ENCODE peak calls at places on chromosomes 7 and 10, in seven cellular contexts. U is PC-3, V is hepatocyte, T is GM23338, I is MM.1S, D is HCT116, K is GM23248. N is an unnamed sample.

GRCh38 chr10:7826971-7827370 is 8.7 kb downstream of the TAF3 start:
- DNase-seq in D (no peak), T (peak; percentile 41), U (peak; percentile 24), I (no peak), V (peak; percentile 46), K (peak; percentile 34), N (no peak)

GRCh38 chr7:2508327-2509231 is 11.0 kb upstream of the LFNG start:
- DNase-seq in T (no peak), K (peak; percentile 92), V (no peak), I (peak; percentile 65), U (no peak), D (no peak), N (peak; percentile 48)

GRCh38 chr10:25026463-25026862 is 10.1 kb downstream of the THNSL1 start:
- DNase-seq in T (no peak), U (peak; percentile 18), K (no peak), V (no peak), D (no peak), I (peak; percentile 26), N (no peak)

GRCh38 chr7:44289341-44290249 is 35.8 kb downstream of the CAMK2B start:
- DNase-seq in I (no peak), U (no peak), V (no peak), T (no peak), D (no peak), K (no peak), N (no peak)

GRCh38 chr10:120632047-120632446 is 175.0 kb downstream of the PLPP4 start:
- DNase-seq in D (no peak), U (peak; percentile 45), I (no peak), T (no peak), V (no peak), K (no peak), N (no peak)

GRCh38 chr10:21985541-21985940 is 18.0 kb downstream of the DNAJC1 start:
- DNase-seq in K (peak; percentile 45), V (no peak), T (no peak), U (no peak), I (no peak), D (no peak), N (no peak)

GRCh38 chr10:131011936-131012640 is 299.4 kb downstream of the TCERG1L start:
- DNase-seq in K (no peak), T (no peak), D (no peak), I (no peak), U (no peak), V (no peak), N (no peak)

GRCh38 chr7:146053492-146053891 is 63.1 kb upstream of the CNTNAP2 start:
- DNase-seq in V (no peak), D (no peak), K (no peak), U (peak; percentile 9), I (no peak), T (no peak), N (no peak)

GRCh38 chr10:88089498-88089897 is 226.1 kb downstream of the PTEN start:
- DNase-seq in D (no peak), U (no peak), K (no peak), T (no peak), V (no peak), I (no peak), N (no peak)

GRCh38 chr7:111650456-111650999 is 88.2 kb upstream of the IMMP2L start:
- DNase-seq in I (no peak), K (peak; percentile 38), U (peak; percentile 86), T (no peak), V (peak; percentile 34), D (no peak), N (no peak)

GRCh38 chr7:83849135-83849534 is 200.2 kb upstream of the SEMA3E start:
- DNase-seq in U (no peak), D (no peak), I (no peak), V (peak; percentile 5), T (no peak), K (peak; percentile 83), N (no peak)

GRCh38 chr10:33937987-33938386 is 603.5 kb upstream of the NRP1 start:
- DNase-seq in U (no peak), D (no peak), V (no peak), I (no peak), K (peak; percentile 12), T (peak; percentile 48), N (no peak)

GRCh38 chr10:52653510-52653909 is 119.1 kb downstream of the MBL2 start:
- DNase-seq in V (no peak), K (peak; percentile 39), I (no peak), U (peak; percentile 50), D (no peak), T (no peak), N (no peak)

GRCh38 chr10:130997267-130998045 is 314.1 kb downstream of the TCERG1L start:
- DNase-seq in T (no peak), U (no peak), V (no peak), I (no peak), D (no peak), K (no peak), N (no peak)

GRCh38 chr7:4878336-4879335 is 4.9 kb downstream of the RADIL start:
- DNase-seq in V (no peak), T (no peak), K (no peak), D (no peak), U (no peak), I (no peak), N (no peak)

DNA sequence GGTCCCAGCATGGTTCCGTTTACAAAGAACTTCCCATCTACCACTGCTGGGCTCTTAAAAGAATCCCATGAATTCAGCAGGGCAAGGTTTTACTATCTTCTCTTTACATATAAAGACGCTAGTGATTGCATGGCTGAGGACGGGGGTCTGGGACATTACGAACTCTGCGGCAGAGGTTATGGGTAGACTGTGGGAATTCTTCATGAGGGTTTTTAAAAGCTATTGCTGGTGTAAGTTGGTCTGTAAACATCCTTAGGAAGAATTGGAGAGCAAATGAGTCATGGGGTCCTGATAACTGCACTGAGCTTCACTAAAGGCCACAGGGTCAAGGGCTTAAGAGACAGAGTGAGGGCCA is 53.1 kb upstream of the TMEM72 start:
- DNase-seq in D (no peak), T (no peak), I (no peak), U (no peak), V (no peak), K (no peak), N (no peak)
- TF ChIP-seq EZH2 in D (no peak), T (no peak), I (no peak), U (no peak), V (no peak), K (no peak), N (no peak)

GRCh38 chr7:135669774-135670173 is 7.5 kb downstream of the STMP1 start:
- DNase-seq in V (no peak), U (no peak), I (no peak), T (no peak), K (peak; percentile 40), D (no peak), N (no peak)
- H3K79me2 ChIP-seq in V (peaks cover 86% of the 10 kb centered on the region), U (peaks cover 83% of the 10 kb centered on the region), I (peaks cover 61% of the 10 kb centered on the region), T (peaks cover 92% of the 10 kb centered on the region), K (peaks cover 96% of the 10 kb centered on the region), D (peaks cover 85% of the 10 kb centered on the region), N (peaks cover 95% of the 10 kb centered on the region)

GRCh38 chr10:110510730-110511129 is 13.0 kb downstream of the DUSP5 start:
- DNase-seq in D (no peak), U (no peak), V (no peak), K (no peak), I (no peak), T (no peak), N (no peak)

GRCh38 chr10:110513949-110514348 is 16.2 kb downstream of the DUSP5 start:
- DNase-seq in K (no peak), U (no peak), T (no peak), I (no peak), V (no peak), D (no peak), N (no peak)

GRCh38 chr10:110514848-110515247 is 17.1 kb downstream of the DUSP5 start:
- DNase-seq in K (no peak), V (no peak), I (no peak), U (no peak), T (no peak), D (no peak), N (no peak)

GRCh38 chr10:110511734-110512449 is 14.2 kb downstream of the DUSP5 start:
- DNase-seq in I (peak; percentile 5), U (no peak), T (no peak), D (no peak), V (no peak), K (peak; percentile 71), N (no peak)

GRCh38 chr10:110512461-110513187 is 14.9 kb downstream of the DUSP5 start:
- DNase-seq in I (peak; percentile 6), U (peak; percentile 80), T (no peak), D (no peak), K (peak; percentile 91), V (peak; percentile 54), N (no peak)
- TF ChIP-seq EZH2phosphoT487 in I (no peak), U (no peak), T (no peak), D (no peak), K (no peak), V (no peak), N (no peak)

GRCh38 chr7:151437866-151438516 is 1.9 kb downstream of the CRYGN start:
- DNase-seq in I (no peak), U (no peak), V (no peak), T (no peak), D (no peak), K (no peak), N (no peak)

GRCh38 chr7:151439855-151440798 is at the start of gene CRYGN:
- DNase-seq in U (no peak), V (peak; percentile 30), T (peak; percentile 80), I (no peak), D (no peak), K (peak; percentile 23), N (peak; percentile 83)

GRCh38 chr7:151438864-151439601 is 908 bp downstream of the CRYGN start:
- DNase-seq in K (no peak), U (no peak), D (no peak), V (no peak), I (no peak), T (no peak), N (no peak)

GRCh38 chr7:151442776-151443496 is 3.0 kb upstream of the CRYGN start:
- DNase-seq in U (no peak), D (no peak), V (no peak), T (no peak), I (no peak), K (no peak), N (no peak)

DNA sequence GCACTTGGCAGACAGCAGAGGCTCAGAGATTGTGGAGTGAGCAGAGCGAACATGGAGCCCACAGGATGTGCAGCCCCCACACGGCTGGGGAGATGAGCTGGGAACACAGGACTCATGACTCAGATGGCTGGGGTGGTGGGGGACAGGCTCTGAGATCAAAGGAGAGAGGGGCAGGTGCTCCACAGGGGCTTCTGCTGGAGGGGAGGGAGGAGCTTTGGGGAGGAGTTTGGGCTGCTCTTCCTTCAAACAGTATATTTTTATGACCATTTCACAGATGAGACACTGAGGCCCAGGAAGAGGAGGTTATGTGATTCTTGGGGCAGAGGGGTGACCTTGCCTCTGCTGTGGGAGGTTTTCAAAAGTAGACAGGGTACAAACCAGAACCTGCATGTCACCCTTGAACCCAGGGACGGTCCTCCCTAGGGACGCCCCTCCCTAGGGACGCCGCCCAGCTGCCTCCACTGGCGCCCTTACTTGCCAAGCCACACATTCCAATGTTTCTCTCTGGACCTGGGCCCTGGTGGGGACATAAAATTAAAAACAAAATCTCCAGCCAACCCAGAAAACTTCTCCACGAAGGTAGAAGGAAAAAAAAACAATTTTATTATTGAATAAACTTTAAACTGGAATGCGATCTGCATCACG is 980 bp upstream of the CRYGN start:
- DNase-seq in K (peak; percentile 14), D (no peak), U (no peak), I (no peak), T (no peak), V (no peak), N (no peak)
- TF ChIP-seq EZH2 in K (no peak), D (no peak), U (no peak), I (no peak), T (no peak), V (no peak), N (no peak)